ENCODE peak calls at places on chromosomes 6 and 20, in six cellular contexts. N is MM.1S, I is suprapubic skin, W is pancreas, F is ovary, E is heart left ventricle. H is an unnamed sample. For H3K9me3, the result is how much of the 10 kb centered on the place peaks cover.

GRCh38 chr20:47304287-47304686 is 52.2 kb downstream of the ZMYND8 start:
- DNase-seq in E (no peak), N (no peak), I (no peak), F (no peak), W (no peak), H (no peak)

GRCh38 chr20:63441777-63442493 is 30.5 kb downstream of the KCNQ2 start:
- DNase-seq in N (no peak), W (peak), E (no peak), I (no peak), F (no peak), H (peak)

GRCh38 chr20:46698788-46699187 is 9.5 kb upstream of the TP53RK start:
- DNase-seq in N (no peak), I (no peak), F (no peak), E (no peak), W (no peak), H (no peak)

GRCh38 chr6:144264270-144265060 is 20.7 kb upstream of the UTRN start:
- DNase-seq in F (peak), I (no peak), W (peak), E (no peak), N (no peak), H (no peak)

GRCh38 chr6:108793449-108794134 is 54.6 kb upstream of the ARMC2 start:
- DNase-seq in W (no peak), I (no peak), N (no peak), E (no peak), F (no peak), H (no peak)

GRCh38 chr6:163554663-163555062 is 140.1 kb downstream of the QKI start:
- DNase-seq in I (no peak), E (peak), N (peak), W (peak), F (no peak), H (peak)

GRCh38 chr6:43492673-43493072 is 15.3 kb downstream of the TJAP1 start:
- DNase-seq in I (no peak), F (no peak), W (no peak), N (no peak), E (no peak), H (no peak)

GRCh38 chr6:170062209-170062903 is 228.5 kb downstream of the DLL1 start:
- DNase-seq in I (peak), E (no peak), N (no peak), W (peak), F (peak), H (no peak)

GRCh38 chr6:106560966-106561740 is 68.1 kb downstream of the RTN4IP1 start:
- DNase-seq in I (no peak), F (no peak), E (no peak), N (no peak), W (no peak), H (no peak)

GRCh38 chr6:53811082-53811481 is 16.3 kb downstream of the LRRC1 start:
- DNase-seq in E (no peak), F (no peak), N (peak), W (peak), I (no peak), H (no peak)

GRCh38 chr20:47397652-47398301 is 41.3 kb upstream of the ZMYND8 start:
- DNase-seq in W (no peak), F (no peak), N (no peak), I (no peak), E (no peak), H (no peak)

GRCh38 chr20:21513181-21513663 is 642 bp downstream of the NKX2-2 start:
- DNase-seq in E (no peak), I (no peak), N (no peak), F (no peak), W (no peak), H (no peak)

GRCh38 chr6:168455847-168456530 is 15.0 kb downstream of the SMOC2 start:
- DNase-seq in W (no peak), I (no peak), E (no peak), N (no peak), F (no peak), H (no peak)

GRCh38 chr6:156564128-156564806 is 212.9 kb upstream of the ARID1B start:
- DNase-seq in E (peak), I (peak), N (peak), W (peak), F (peak), H (peak)

GRCh38 chr6:97203343-97203742 is 79.7 kb downstream of the MMS22L start:
- DNase-seq in I (no peak), F (no peak), W (no peak), N (no peak), E (no peak), H (no peak)

GRCh38 chr6:153231048-153231635 is 100.1 kb upstream of the RGS17 start:
- DNase-seq in F (peak), N (peak), W (peak), I (no peak), E (peak), H (no peak)

GRCh38 chr6:30500421-30501069 is 11.2 kb downstream of the HLA-E start:
- DNase-seq in N (no peak), F (no peak), E (no peak), I (no peak), W (no peak), H (no peak)

GRCh38 chr20:63652192-63652980 is 838 bp downstream of the STMN3 start:
- DNase-seq in F (peak), W (no peak), N (no peak), E (peak), I (no peak), H (no peak)

GRCh38 chr6:145809785-145810184 is 4.8 kb downstream of the FBXO30 start:
- DNase-seq in W (no peak), I (no peak), N (no peak), F (no peak), E (no peak), H (no peak)

GRCh38 chr6:89950879-89951391 is 56.7 kb downstream of the GJA10 start:
- DNase-seq in F (peak), W (no peak), N (no peak), E (peak), I (no peak), H (no peak)

GRCh38 chr6:127464881-127465459 is 5.8 kb upstream of the KIAA0408 start:
- DNase-seq in N (peak), F (peak), I (peak), W (peak), E (peak), H (peak)

GRCh38 chr6:159466934-159467333 is 226.1 kb downstream of the SOD2 start:
- DNase-seq in F (no peak), W (no peak), I (no peak), N (no peak), E (no peak), H (no peak)

GRCh38 chr6:52890018-52890417 is 19.5 kb downstream of the GSTA3 start:
- DNase-seq in N (no peak), F (no peak), W (no peak), E (no peak), I (no peak), H (no peak)

GRCh38 chr6:36349240-36349639 is 12.6 kb upstream of the BNIP5 start:
- DNase-seq in I (no peak), W (no peak), E (no peak), N (peak), F (no peak), H (no peak)

GRCh38 chr6:35024601-35025054 is 116.5 kb downstream of the TCP11 start:
- DNase-seq in F (no peak), W (no peak), E (no peak), N (no peak), I (no peak), H (no peak)

GRCh38 chr6:48628316-48628715 is 517.3 kb upstream of the PTCHD4 start:
- DNase-seq in F (no peak), E (no peak), I (no peak), N (no peak), W (no peak), H (no peak)

GRCh38 chr20:20837574-20838021 is 125.2 kb upstream of the RALGAPA2 start:
- DNase-seq in W (peak), E (no peak), N (peak), I (no peak), F (peak), H (no peak)

GRCh38 chr6:128397996-128398395 is 122.4 kb downstream of the PTPRK start:
- DNase-seq in W (no peak), E (no peak), N (no peak), F (no peak), I (no peak), H (no peak)

GRCh38 chr20:17644451-17644850 is 37.6 kb downstream of the RRBP1 start:
- DNase-seq in F (no peak), N (no peak), E (peak), W (peak), I (no peak), H (no peak)

GRCh38 chr6:38612386-38612965 is 27.3 kb downstream of the BTBD9 start:
- DNase-seq in F (no peak), N (no peak), I (no peak), E (no peak), W (no peak), H (no peak)

GRCh38 chr6:33329058-33329457 is 11.5 kb upstream of the ZBTB22 start:
- DNase-seq in E (no peak), F (no peak), N (no peak), W (no peak), I (no peak), H (no peak)

GRCh38 chr20:22529150-22530019 is 55.0 kb downstream of the FOXA2 start:
- DNase-seq in N (no peak), E (no peak), W (peak), I (no peak), F (no peak), H (no peak)

GRCh38 chr6:156017838-156018237 is 562.2 kb upstream of the NOX3 start:
- DNase-seq in F (no peak), E (no peak), W (no peak), I (no peak), N (no peak), H (no peak)

GRCh38 chr20:41226426-41226825 is 89.1 kb downstream of the PLCG1 start:
- DNase-seq in F (no peak), I (no peak), N (no peak), W (no peak), E (no peak), H (no peak)

GRCh38 chr20:32564921-32565734 is 20.0 kb downstream of the NOL4L start:
- DNase-seq in I (no peak), N (no peak), F (no peak), W (no peak), E (peak), H (no peak)

GRCh38 chr20:38723982-38724602 is at the start of gene SLC32A1:
- DNase-seq in I (no peak), F (no peak), W (no peak), E (no peak), N (no peak), H (no peak)

GRCh38 chr20:7015257-7015656 is 247.8 kb downstream of the BMP2 start:
- DNase-seq in F (no peak), I (no peak), W (no peak), N (no peak), E (no peak), H (no peak)

GRCh38 chr6:87718662-87719433 is 16.8 kb upstream of the AKIRIN2 start:
- DNase-seq in E (no peak), I (no peak), W (no peak), F (no peak), N (no peak), H (no peak)

GRCh38 chr6:71248306-71248705 is 40.3 kb upstream of the OGFRL1 start:
- DNase-seq in W (no peak), I (no peak), E (no peak), N (no peak), F (no peak), H (no peak)

GRCh38 chr6:86508230-86508629 is 429.1 kb upstream of the HTR1E start:
- DNase-seq in F (no peak), E (no peak), I (no peak), W (no peak), N (no peak), H (no peak)
- H3K9me3 ChIP-seq in F (under half), E (under half), I (under half), W (under half), N (under half), H (under half)

GRCh38 chr20:29873946-29874345 is 1383.5 kb upstream of the DEFB115 start:
- DNase-seq in N (peak), F (no peak), E (peak), I (peak), W (no peak), H (no peak)
- H3K9me3 ChIP-seq in N (under half), F (under half), E (under half), I (under half), W (under half), H (under half)

GRCh38 chr6:129759851-129760595 is 50.0 kb upstream of the ARHGAP18 start:
- DNase-seq in N (no peak), I (no peak), W (no peak), F (no peak), E (no peak), H (no peak)

GRCh38 chr6:129767776-129768490 is 58.0 kb upstream of the ARHGAP18 start:
- DNase-seq in F (no peak), I (no peak), E (no peak), N (no peak), W (no peak), H (no peak)

GRCh38 chr6:129766959-129767728 is 57.2 kb upstream of the ARHGAP18 start:
- DNase-seq in E (no peak), F (no peak), W (no peak), N (peak), I (no peak), H (peak)

DNA sequence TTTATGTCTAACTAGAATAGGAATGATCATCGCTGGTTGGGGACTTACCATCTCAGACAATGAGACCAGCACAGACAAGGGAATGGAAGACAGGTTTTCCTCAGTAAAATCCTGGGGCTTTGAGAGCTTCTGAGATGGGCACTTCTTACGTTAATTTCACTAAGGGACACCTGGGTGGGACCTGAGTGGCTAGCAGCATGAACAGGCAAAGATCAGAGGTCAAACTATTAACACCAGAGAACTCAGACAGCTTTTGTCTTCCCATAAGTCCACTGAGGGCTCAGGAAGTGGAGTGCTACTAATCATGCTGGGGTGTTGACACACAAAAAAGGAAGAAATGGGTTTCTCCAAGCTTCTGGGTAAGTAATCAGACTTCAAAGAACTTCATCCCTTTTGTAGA is 55.0 kb upstream of the ARHGAP18 start:
- DNase-seq in I (no peak), N (no peak), W (no peak), E (no peak), F (no peak), H (no peak)
- H3K9me3 ChIP-seq in I (under half), N (under half), W (under half), E (under half), F (under half), H (under half)

GRCh38 chr6:27451660-27452390 is 21.1 kb downstream of the ZNF184 start:
- DNase-seq in I (no peak), N (no peak), E (no peak), W (no peak), F (no peak), H (no peak)
- H3K9me3 ChIP-seq in I (half or more), N (under half), E (half or more), W (under half), F (under half), H (half or more)

DNA sequence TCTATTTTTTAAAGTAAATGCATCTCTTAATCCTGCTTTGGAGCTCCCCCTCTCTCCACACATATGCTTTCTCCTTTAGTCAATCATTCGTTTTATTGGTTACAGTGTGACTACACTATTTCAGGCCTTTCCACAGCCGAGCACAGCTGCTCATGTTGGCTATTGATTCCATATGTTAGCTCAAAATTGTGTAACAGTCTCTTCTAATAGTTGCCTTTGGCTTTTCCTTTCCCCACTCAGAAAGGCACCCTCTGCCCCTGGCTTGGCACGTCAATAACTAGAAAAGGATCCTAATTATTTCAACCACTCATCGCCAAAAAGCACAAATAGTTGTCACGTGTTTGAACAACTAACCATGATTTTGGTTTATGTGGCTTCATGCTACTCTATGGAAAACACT is 410.3 kb upstream of the SLC35B3 start:
- DNase-seq in N (no peak), F (no peak), W (no peak), E (no peak), I (no peak), H (no peak)
- H3K9me3 ChIP-seq in N (under half), F (under half), W (under half), E (under half), I (under half), H (under half)

DNA sequence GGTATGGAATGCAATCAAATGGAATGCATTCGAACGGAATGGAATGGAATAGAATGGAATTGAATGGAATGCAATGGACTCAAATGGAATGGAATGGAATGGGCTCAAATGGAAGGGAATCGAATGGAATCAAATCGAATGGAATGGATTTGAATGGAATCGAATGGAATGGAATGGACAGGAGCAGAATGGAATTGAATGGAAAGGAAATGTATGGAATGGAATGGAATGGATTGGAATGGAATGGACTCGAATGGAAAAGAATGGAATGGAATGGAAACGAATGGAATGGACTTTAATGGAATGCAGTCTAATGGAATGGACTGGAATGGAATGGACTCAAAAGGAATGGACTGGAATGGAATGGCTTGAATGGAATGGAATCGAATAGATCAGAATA is 18.3 kb upstream of the DEFB115 start:
- DNase-seq in F (no peak), W (no peak), E (no peak), N (no peak), I (no peak), H (no peak)
- H3K9me3 ChIP-seq in F (under half), W (under half), E (half or more), N (under half), I (under half), H (under half)

GRCh38 chr20:62042025-62042820 is 23.5 kb downstream of the TAF4 start:
- DNase-seq in W (no peak), F (peak), N (no peak), E (peak), I (no peak), H (no peak)

GRCh38 chr20:62040933-62041332 is 24.7 kb downstream of the TAF4 start:
- DNase-seq in W (no peak), N (no peak), I (no peak), F (no peak), E (peak), H (no peak)

GRCh38 chr20:62040381-62040922 is 25.2 kb downstream of the TAF4 start:
- DNase-seq in I (no peak), N (no peak), F (no peak), E (no peak), W (no peak), H (no peak)

GRCh38 chr20:62043131-62043914 is 22.4 kb downstream of the TAF4 start:
- DNase-seq in F (peak), W (no peak), I (no peak), E (peak), N (no peak), H (no peak)

GRCh38 chr20:62039738-62040137 is 25.9 kb downstream of the TAF4 start:
- DNase-seq in E (no peak), I (no peak), W (no peak), N (no peak), F (no peak), H (no peak)
- H3K9me3 ChIP-seq in E (under half), I (under half), W (under half), N (under half), F (under half), H (under half)